ENCODE peak calls at places on chromosome 5, in nine cellular contexts. One of them, this sample, is unnamed.

GRCh38 chr5:165808358-165808757 is 2302.9 kb downstream of the MAT2B start:
- DNase-seq in AG10803: no peak
- DNase-seq in adrenal gland: no peak
- DNase-seq in colonic mucosa: no peak
- DNase-seq in brain microvascular endothelial cell: no peak
- DNase-seq in choroid plexus epithelial cell: no peak
- DNase-seq in left ventricle myocardium inferior: no peak
- DNase-seq in right atrium auricular region: no peak
- DNase-seq in neural crest cell: no peak
- DNase-seq in this sample: peak

GRCh38 chr5:159451197-159452052 is 121.1 kb upstream of the IL12B start:
- DNase-seq in AG10803: peak
- DNase-seq in adrenal gland: peak
- DNase-seq in colonic mucosa: no peak
- DNase-seq in brain microvascular endothelial cell: peak
- DNase-seq in choroid plexus epithelial cell: peak
- DNase-seq in left ventricle myocardium inferior: no peak
- DNase-seq in right atrium auricular region: peak
- DNase-seq in neural crest cell: no peak
- DNase-seq in this sample: no peak

GRCh38 chr5:114782869-114783268 is 386.8 kb downstream of the TRIM36 start:
- DNase-seq in AG10803: no peak
- DNase-seq in adrenal gland: no peak
- DNase-seq in colonic mucosa: no peak
- DNase-seq in brain microvascular endothelial cell: no peak
- DNase-seq in choroid plexus epithelial cell: no peak
- DNase-seq in left ventricle myocardium inferior: peak
- DNase-seq in right atrium auricular region: peak
- DNase-seq in neural crest cell: no peak
- DNase-seq in this sample: no peak

GRCh38 chr5:57692582-57693487 is 210.2 kb upstream of the ACTBL2 start:
- DNase-seq in AG10803: peak
- DNase-seq in adrenal gland: peak
- DNase-seq in colonic mucosa: peak
- DNase-seq in brain microvascular endothelial cell: peak
- DNase-seq in choroid plexus epithelial cell: peak
- DNase-seq in left ventricle myocardium inferior: peak
- DNase-seq in right atrium auricular region: peak
- DNase-seq in neural crest cell: peak
- DNase-seq in this sample: peak

GRCh38 chr5:138305797-138306196 is 25.8 kb downstream of the CDC25C start:
- DNase-seq in AG10803: no peak
- DNase-seq in adrenal gland: peak
- DNase-seq in colonic mucosa: no peak
- DNase-seq in brain microvascular endothelial cell: no peak
- DNase-seq in choroid plexus epithelial cell: no peak
- DNase-seq in left ventricle myocardium inferior: peak
- DNase-seq in right atrium auricular region: peak
- DNase-seq in neural crest cell: no peak
- DNase-seq in this sample: peak

GRCh38 chr5:59253625-59254024 is 639.9 kb downstream of the PDE4D start:
- DNase-seq in AG10803: no peak
- DNase-seq in adrenal gland: no peak
- DNase-seq in colonic mucosa: no peak
- DNase-seq in brain microvascular endothelial cell: no peak
- DNase-seq in choroid plexus epithelial cell: no peak
- DNase-seq in left ventricle myocardium inferior: no peak
- DNase-seq in right atrium auricular region: no peak
- DNase-seq in neural crest cell: no peak
- DNase-seq in this sample: no peak

GRCh38 chr5:120014535-120014934 is 385.2 kb downstream of the FAM170A start:
- DNase-seq in AG10803: no peak
- DNase-seq in adrenal gland: no peak
- DNase-seq in colonic mucosa: no peak
- DNase-seq in brain microvascular endothelial cell: peak
- DNase-seq in choroid plexus epithelial cell: peak
- DNase-seq in left ventricle myocardium inferior: no peak
- DNase-seq in right atrium auricular region: no peak
- DNase-seq in neural crest cell: no peak
- DNase-seq in this sample: no peak

GRCh38 chr5:106521701-106522100 is 1149.0 kb downstream of the EFNA5 start:
- DNase-seq in AG10803: peak
- DNase-seq in adrenal gland: no peak
- DNase-seq in colonic mucosa: no peak
- DNase-seq in brain microvascular endothelial cell: peak
- DNase-seq in choroid plexus epithelial cell: peak
- DNase-seq in left ventricle myocardium inferior: no peak
- DNase-seq in right atrium auricular region: no peak
- DNase-seq in neural crest cell: no peak
- DNase-seq in this sample: no peak

GRCh38 chr5:88683506-88684135 is 199.4 kb downstream of the MEF2C start:
- DNase-seq in AG10803: no peak
- DNase-seq in adrenal gland: no peak
- DNase-seq in colonic mucosa: no peak
- DNase-seq in brain microvascular endothelial cell: no peak
- DNase-seq in choroid plexus epithelial cell: no peak
- DNase-seq in left ventricle myocardium inferior: no peak
- DNase-seq in right atrium auricular region: no peak
- DNase-seq in neural crest cell: no peak
- DNase-seq in this sample: no peak

GRCh38 chr5:93078082-93079038 is 502.7 kb downstream of the NR2F1-AS1 start:
- DNase-seq in AG10803: peak
- DNase-seq in adrenal gland: peak
- DNase-seq in colonic mucosa: peak
- DNase-seq in brain microvascular endothelial cell: peak
- DNase-seq in choroid plexus epithelial cell: peak
- DNase-seq in left ventricle myocardium inferior: peak
- DNase-seq in right atrium auricular region: peak
- DNase-seq in neural crest cell: no peak
- DNase-seq in this sample: no peak

GRCh38 chr5:173950829-173951228 is 38.1 kb upstream of the C5orf47 start:
- DNase-seq in AG10803: no peak
- DNase-seq in adrenal gland: no peak
- DNase-seq in colonic mucosa: no peak
- DNase-seq in brain microvascular endothelial cell: no peak
- DNase-seq in choroid plexus epithelial cell: peak
- DNase-seq in left ventricle myocardium inferior: no peak
- DNase-seq in right atrium auricular region: no peak
- DNase-seq in neural crest cell: no peak
- DNase-seq in this sample: no peak

GRCh38 chr5:170629566-170630175 is 125.9 kb downstream of the KCNIP1 start:
- DNase-seq in AG10803: no peak
- DNase-seq in adrenal gland: peak
- DNase-seq in colonic mucosa: no peak
- DNase-seq in brain microvascular endothelial cell: no peak
- DNase-seq in choroid plexus epithelial cell: no peak
- DNase-seq in left ventricle myocardium inferior: no peak
- DNase-seq in right atrium auricular region: no peak
- DNase-seq in neural crest cell: no peak
- DNase-seq in this sample: no peak

GRCh38 chr5:1500411-1501091 is 23.2 kb downstream of the LPCAT1 start:
- DNase-seq in AG10803: no peak
- DNase-seq in adrenal gland: peak
- DNase-seq in colonic mucosa: no peak
- DNase-seq in brain microvascular endothelial cell: no peak
- DNase-seq in choroid plexus epithelial cell: no peak
- DNase-seq in left ventricle myocardium inferior: peak
- DNase-seq in right atrium auricular region: peak
- DNase-seq in neural crest cell: no peak
- DNase-seq in this sample: peak

GRCh38 chr5:54243483-54244080 is 66.8 kb downstream of the ARL15 start:
- DNase-seq in AG10803: peak
- DNase-seq in adrenal gland: peak
- DNase-seq in colonic mucosa: no peak
- DNase-seq in brain microvascular endothelial cell: peak
- DNase-seq in choroid plexus epithelial cell: peak
- DNase-seq in left ventricle myocardium inferior: no peak
- DNase-seq in right atrium auricular region: no peak
- DNase-seq in neural crest cell: peak
- DNase-seq in this sample: no peak

GRCh38 chr5:106749826-106750225 is 920.9 kb downstream of the EFNA5 start:
- DNase-seq in AG10803: no peak
- DNase-seq in adrenal gland: no peak
- DNase-seq in colonic mucosa: no peak
- DNase-seq in brain microvascular endothelial cell: no peak
- DNase-seq in choroid plexus epithelial cell: no peak
- DNase-seq in left ventricle myocardium inferior: no peak
- DNase-seq in right atrium auricular region: no peak
- DNase-seq in neural crest cell: no peak
- DNase-seq in this sample: no peak

GRCh38 chr5:150485770-150486401 is 22.0 kb upstream of the NDST1 start:
- DNase-seq in AG10803: peak
- DNase-seq in adrenal gland: peak
- DNase-seq in colonic mucosa: peak
- DNase-seq in brain microvascular endothelial cell: no peak
- DNase-seq in choroid plexus epithelial cell: peak
- DNase-seq in left ventricle myocardium inferior: peak
- DNase-seq in right atrium auricular region: no peak
- DNase-seq in neural crest cell: peak
- DNase-seq in this sample: no peak

GRCh38 chr5:14505310-14506140 is 76.1 kb upstream of the OTULINL start:
- DNase-seq in AG10803: no peak
- DNase-seq in adrenal gland: no peak
- DNase-seq in colonic mucosa: no peak
- DNase-seq in brain microvascular endothelial cell: no peak
- DNase-seq in choroid plexus epithelial cell: no peak
- DNase-seq in left ventricle myocardium inferior: no peak
- DNase-seq in right atrium auricular region: no peak
- DNase-seq in neural crest cell: no peak
- DNase-seq in this sample: no peak

GRCh38 chr5:15774632-15775031 is 274.7 kb downstream of the FBXL7 start:
- DNase-seq in AG10803: no peak
- DNase-seq in adrenal gland: no peak
- DNase-seq in colonic mucosa: no peak
- DNase-seq in brain microvascular endothelial cell: no peak
- DNase-seq in choroid plexus epithelial cell: no peak
- DNase-seq in left ventricle myocardium inferior: no peak
- DNase-seq in right atrium auricular region: no peak
- DNase-seq in neural crest cell: no peak
- DNase-seq in this sample: no peak

GRCh38 chr5:3590967-3591900 is 4.4 kb upstream of the IRX1 start:
- DNase-seq in AG10803: no peak
- DNase-seq in adrenal gland: no peak
- DNase-seq in colonic mucosa: no peak
- DNase-seq in brain microvascular endothelial cell: no peak
- DNase-seq in choroid plexus epithelial cell: no peak
- DNase-seq in left ventricle myocardium inferior: no peak
- DNase-seq in right atrium auricular region: no peak
- DNase-seq in neural crest cell: no peak
- DNase-seq in this sample: no peak
- TF ChIP-seq CTCF in AG10803: peak
- TF ChIP-seq CTCF in adrenal gland: no peak
- TF ChIP-seq CTCF in colonic mucosa: no peak
- TF ChIP-seq CTCF in brain microvascular endothelial cell: no peak
- TF ChIP-seq CTCF in choroid plexus epithelial cell: no peak
- TF ChIP-seq CTCF in left ventricle myocardium inferior: no peak
- TF ChIP-seq CTCF in right atrium auricular region: no peak
- TF ChIP-seq CTCF in neural crest cell: peak
- TF ChIP-seq CTCF in this sample: peak

GRCh38 chr5:38832810-38833209 is 13.0 kb upstream of the OSMR start:
- DNase-seq in AG10803: no peak
- DNase-seq in adrenal gland: no peak
- DNase-seq in colonic mucosa: no peak
- DNase-seq in brain microvascular endothelial cell: no peak
- DNase-seq in choroid plexus epithelial cell: no peak
- DNase-seq in left ventricle myocardium inferior: no peak
- DNase-seq in right atrium auricular region: no peak
- DNase-seq in neural crest cell: no peak
- DNase-seq in this sample: no peak
- TF ChIP-seq CTCF in AG10803: no peak
- TF ChIP-seq CTCF in adrenal gland: no peak
- TF ChIP-seq CTCF in colonic mucosa: no peak
- TF ChIP-seq CTCF in brain microvascular endothelial cell: no peak
- TF ChIP-seq CTCF in choroid plexus epithelial cell: no peak
- TF ChIP-seq CTCF in left ventricle myocardium inferior: no peak
- TF ChIP-seq CTCF in right atrium auricular region: no peak
- TF ChIP-seq CTCF in neural crest cell: no peak
- TF ChIP-seq CTCF in this sample: no peak

GRCh38 chr5:135576075-135576599 is 2.7 kb downstream of the CXCL14 start:
- DNase-seq in AG10803: peak
- DNase-seq in adrenal gland: no peak
- DNase-seq in colonic mucosa: no peak
- DNase-seq in brain microvascular endothelial cell: peak
- DNase-seq in choroid plexus epithelial cell: peak
- DNase-seq in left ventricle myocardium inferior: no peak
- DNase-seq in right atrium auricular region: no peak
- DNase-seq in neural crest cell: no peak
- DNase-seq in this sample: no peak

GRCh38 chr5:135574493-135574892 is 4.3 kb downstream of the CXCL14 start:
- DNase-seq in AG10803: no peak
- DNase-seq in adrenal gland: no peak
- DNase-seq in colonic mucosa: no peak
- DNase-seq in brain microvascular endothelial cell: no peak
- DNase-seq in choroid plexus epithelial cell: no peak
- DNase-seq in left ventricle myocardium inferior: no peak
- DNase-seq in right atrium auricular region: no peak
- DNase-seq in neural crest cell: no peak
- DNase-seq in this sample: no peak

GRCh38 chr5:135578685-135579341 is at the start of gene CXCL14:
- DNase-seq in AG10803: peak
- DNase-seq in adrenal gland: no peak
- DNase-seq in colonic mucosa: peak
- DNase-seq in brain microvascular endothelial cell: peak
- DNase-seq in choroid plexus epithelial cell: peak
- DNase-seq in left ventricle myocardium inferior: no peak
- DNase-seq in right atrium auricular region: no peak
- DNase-seq in neural crest cell: peak
- DNase-seq in this sample: no peak

GRCh38 chr5:135578305-135578684 is 496 bp downstream of the CXCL14 start:
- DNase-seq in AG10803: no peak
- DNase-seq in adrenal gland: no peak
- DNase-seq in colonic mucosa: no peak
- DNase-seq in brain microvascular endothelial cell: no peak
- DNase-seq in choroid plexus epithelial cell: no peak
- DNase-seq in left ventricle myocardium inferior: no peak
- DNase-seq in right atrium auricular region: no peak
- DNase-seq in neural crest cell: no peak
- DNase-seq in this sample: no peak

DNA sequence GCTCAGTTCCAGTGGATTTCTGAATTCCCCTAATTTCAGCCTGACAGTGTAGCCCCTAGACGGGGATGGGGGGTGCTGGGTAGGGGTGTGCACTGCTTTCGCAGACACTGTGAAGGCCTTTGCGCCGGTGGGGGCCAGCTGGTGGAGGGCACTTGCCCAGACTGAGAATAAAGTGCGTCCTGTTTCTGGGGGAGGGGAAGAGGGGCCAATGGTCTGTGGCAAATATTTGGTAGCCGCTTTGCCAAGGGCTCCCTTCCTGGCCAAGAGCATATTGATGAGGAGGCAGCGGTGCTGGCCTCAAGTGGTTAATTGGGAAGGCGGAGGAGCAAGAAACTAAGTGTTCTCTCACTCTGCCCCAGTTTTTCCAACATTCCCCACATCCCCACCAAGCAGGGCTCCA is 1.4 kb downstream of the CXCL14 start:
- DNase-seq in AG10803: no peak
- DNase-seq in adrenal gland: no peak
- DNase-seq in colonic mucosa: no peak
- DNase-seq in brain microvascular endothelial cell: no peak
- DNase-seq in choroid plexus epithelial cell: no peak
- DNase-seq in left ventricle myocardium inferior: no peak
- DNase-seq in right atrium auricular region: no peak
- DNase-seq in neural crest cell: no peak
- DNase-seq in this sample: no peak
- TF ChIP-seq CTCF in AG10803: no peak
- TF ChIP-seq CTCF in adrenal gland: no peak
- TF ChIP-seq CTCF in colonic mucosa: no peak
- TF ChIP-seq CTCF in brain microvascular endothelial cell: no peak
- TF ChIP-seq CTCF in choroid plexus epithelial cell: no peak
- TF ChIP-seq CTCF in left ventricle myocardium inferior: no peak
- TF ChIP-seq CTCF in right atrium auricular region: no peak
- TF ChIP-seq CTCF in neural crest cell: no peak
- TF ChIP-seq CTCF in this sample: no peak

GRCh38 chr5:141677415-141677814 is 4.6 kb downstream of the ARAP3 start:
- DNase-seq in AG10803: no peak
- DNase-seq in adrenal gland: no peak
- DNase-seq in colonic mucosa: no peak
- DNase-seq in brain microvascular endothelial cell: no peak
- DNase-seq in choroid plexus epithelial cell: no peak
- DNase-seq in left ventricle myocardium inferior: no peak
- DNase-seq in right atrium auricular region: no peak
- DNase-seq in neural crest cell: peak
- DNase-seq in this sample: no peak
- TF ChIP-seq CTCF in AG10803: peak
- TF ChIP-seq CTCF in adrenal gland: no peak
- TF ChIP-seq CTCF in colonic mucosa: no peak
- TF ChIP-seq CTCF in brain microvascular endothelial cell: peak
- TF ChIP-seq CTCF in choroid plexus epithelial cell: peak
- TF ChIP-seq CTCF in left ventricle myocardium inferior: no peak
- TF ChIP-seq CTCF in right atrium auricular region: no peak
- TF ChIP-seq CTCF in neural crest cell: peak
- TF ChIP-seq CTCF in this sample: no peak